ENCODE peak calls at places on chromosome 18, in eight cellular contexts. Y, F, D, H, I, O, T and G are unnamed samples.

GRCh38 chr18:75478996-75479870 is 51.7 kb upstream of the SMIM21 start:
- DNase-seq in D (no peak), F (no peak), T (peak), I (no peak), H (peak), O (peak), Y (no peak), G (no peak)

GRCh38 chr18:63238711-63239110 is 80.9 kb downstream of the BCL2 start:
- DNase-seq in Y (no peak), T (no peak), D (no peak), O (no peak), I (no peak), F (no peak), H (no peak), G (no peak)

GRCh38 chr18:24499814-24500601 is 39.6 kb downstream of the HRH4 start:
- DNase-seq in F (no peak), Y (no peak), D (no peak), T (no peak), H (peak), I (no peak), O (peak), G (no peak)

GRCh38 chr18:63207154-63207790 is 112.3 kb downstream of the BCL2 start:
- DNase-seq in H (no peak), T (no peak), I (no peak), Y (no peak), F (peak), O (no peak), D (no peak), G (no peak)

GRCh38 chr18:22778996-22779395 is 154.1 kb upstream of the RBBP8 start:
- DNase-seq in O (no peak), T (peak), H (peak), F (no peak), I (no peak), D (no peak), Y (no peak), G (no peak)

GRCh38 chr18:59606193-59607175 is 90.7 kb downstream of the CCBE1 start:
- DNase-seq in O (no peak), I (peak), H (peak), F (no peak), D (no peak), T (no peak), Y (no peak), G (no peak)

GRCh38 chr18:12770469-12771219 is 67.8 kb downstream of the PSMG2 start:
- DNase-seq in F (no peak), Y (no peak), H (no peak), I (no peak), O (no peak), T (no peak), D (no peak), G (no peak)

GRCh38 chr18:50839996-50840395 is 20.2 kb upstream of the MRO start:
- DNase-seq in Y (no peak), H (no peak), F (no peak), T (no peak), O (no peak), D (no peak), I (no peak), G (no peak)

GRCh38 chr18:65039578-65039977 is 711.2 kb upstream of the CDH7 start:
- DNase-seq in T (no peak), F (no peak), I (no peak), O (no peak), Y (no peak), D (no peak), H (no peak), G (no peak)

GRCh38 chr18:49464718-49465598 is 4.5 kb upstream of the DYM start:
- DNase-seq in T (no peak), H (peak), D (no peak), I (no peak), F (no peak), O (peak), Y (no peak), G (no peak)

GRCh38 chr18:24014986-24015896 is 687 bp downstream of the TTC39C start:
- DNase-seq in F (peak), I (no peak), T (no peak), Y (no peak), D (peak), H (peak), O (peak), G (no peak)

GRCh38 chr18:49584431-49584830 is 22.6 kb downstream of the LIPG start:
- DNase-seq in F (no peak), D (no peak), H (peak), I (no peak), O (no peak), Y (no peak), T (no peak), G (no peak)

GRCh38 chr18:37965572-37965970 is 400.0 kb upstream of the CELF4 start:
- DNase-seq in T (no peak), H (no peak), F (no peak), D (no peak), O (no peak), I (no peak), Y (no peak), G (no peak)

GRCh38 chr18:3773303-3773702 is 323.3 kb downstream of the TGIF1 start:
- DNase-seq in Y (no peak), F (no peak), H (no peak), I (no peak), O (no peak), T (peak), D (no peak), G (no peak)

GRCh38 chr18:49031511-49032188 is 80.9 kb upstream of the SMAD7 start:
- DNase-seq in Y (no peak), F (peak), T (no peak), H (no peak), I (no peak), O (no peak), D (no peak), G (no peak)